ENCODE peak calls at places on chromosome 12, in six cellular contexts. One of them, this sample, is unnamed.

GRCh38 chr12:116217045-116217444 is 60.4 kb downstream of the MED13L start:
- DNase-seq in mesenchymal stem cell: no peak
- DNase-seq in IMR-90: no peak
- DNase-seq in H9: no peak
- DNase-seq in H1: no peak
- DNase-seq in trophoblast cell: no peak
- DNase-seq in this sample: no peak

GRCh38 chr12:47276253-47277070 is 196.7 kb upstream of the AMIGO2 start:
- DNase-seq in H1: no peak
- DNase-seq in mesenchymal stem cell: peak
- DNase-seq in IMR-90: peak
- DNase-seq in H9: no peak
- DNase-seq in trophoblast cell: peak
- DNase-seq in this sample: no peak

GRCh38 chr12:61213646-61214045 is 1046.6 kb upstream of the USP15 start:
- DNase-seq in mesenchymal stem cell: no peak
- DNase-seq in IMR-90: no peak
- DNase-seq in trophoblast cell: no peak
- DNase-seq in H9: no peak
- DNase-seq in H1: no peak
- DNase-seq in this sample: no peak

GRCh38 chr12:121111684-121112083 is 21.0 kb upstream of the P2RX7 start:
- DNase-seq in mesenchymal stem cell: no peak
- DNase-seq in IMR-90: no peak
- DNase-seq in trophoblast cell: no peak
- DNase-seq in H9: no peak
- DNase-seq in H1: no peak
- DNase-seq in this sample: no peak

GRCh38 chr12:131330106-131330820 is 376.6 kb downstream of the ADGRD1 start:
- DNase-seq in IMR-90: no peak
- DNase-seq in H9: no peak
- DNase-seq in H1: no peak
- DNase-seq in mesenchymal stem cell: no peak
- DNase-seq in trophoblast cell: no peak
- DNase-seq in this sample: no peak

GRCh38 chr12:49673446-49674317 is 33.5 kb downstream of the FMNL3 start:
- DNase-seq in mesenchymal stem cell: peak
- DNase-seq in IMR-90: peak
- DNase-seq in H9: peak
- DNase-seq in H1: peak
- DNase-seq in trophoblast cell: peak
- DNase-seq in this sample: peak

GRCh38 chr12:23014749-23015148 is 389.8 kb downstream of the ETNK1 start:
- DNase-seq in H1: no peak
- DNase-seq in H9: no peak
- DNase-seq in trophoblast cell: no peak
- DNase-seq in IMR-90: no peak
- DNase-seq in mesenchymal stem cell: no peak
- DNase-seq in this sample: no peak

GRCh38 chr12:131636940-131637750 is 73.7 kb upstream of the SFSWAP start:
- DNase-seq in H1: no peak
- DNase-seq in trophoblast cell: no peak
- DNase-seq in mesenchymal stem cell: no peak
- DNase-seq in IMR-90: no peak
- DNase-seq in H9: no peak
- DNase-seq in this sample: no peak

GRCh38 chr12:119642986-119643385 is 24.9 kb upstream of the PRKAB1 start:
- DNase-seq in mesenchymal stem cell: no peak
- DNase-seq in H1: peak
- DNase-seq in IMR-90: no peak
- DNase-seq in trophoblast cell: no peak
- DNase-seq in H9: peak
- DNase-seq in this sample: no peak

GRCh38 chr12:60997979-60998378 is 1262.2 kb upstream of the USP15 start:
- DNase-seq in mesenchymal stem cell: no peak
- DNase-seq in trophoblast cell: no peak
- DNase-seq in H1: no peak
- DNase-seq in H9: no peak
- DNase-seq in IMR-90: no peak
- DNase-seq in this sample: no peak

GRCh38 chr12:13455765-13456164 is 259.2 kb downstream of the EMP1 start:
- DNase-seq in trophoblast cell: no peak
- DNase-seq in H9: no peak
- DNase-seq in mesenchymal stem cell: no peak
- DNase-seq in IMR-90: no peak
- DNase-seq in H1: no peak
- DNase-seq in this sample: no peak

GRCh38 chr12:115450017-115450416 is 766.0 kb upstream of the TBX3 start:
- DNase-seq in mesenchymal stem cell: no peak
- DNase-seq in H1: no peak
- DNase-seq in trophoblast cell: no peak
- DNase-seq in IMR-90: no peak
- DNase-seq in H9: peak
- DNase-seq in this sample: no peak

GRCh38 chr12:121579190-121579791 is 1.5 kb downstream of the KDM2B start:
- DNase-seq in IMR-90: no peak
- DNase-seq in trophoblast cell: peak
- DNase-seq in H9: peak
- DNase-seq in H1: peak
- DNase-seq in mesenchymal stem cell: peak
- DNase-seq in this sample: peak

GRCh38 chr12:54546511-54546910 is 2.9 kb upstream of the PDE1B start:
- DNase-seq in mesenchymal stem cell: no peak
- DNase-seq in H1: no peak
- DNase-seq in H9: no peak
- DNase-seq in trophoblast cell: no peak
- DNase-seq in IMR-90: no peak
- DNase-seq in this sample: no peak

GRCh38 chr12:1916396-1917171 is 1.9 kb downstream of the CACNA2D4 start:
- DNase-seq in H9: peak
- DNase-seq in mesenchymal stem cell: no peak
- DNase-seq in IMR-90: no peak
- DNase-seq in H1: no peak
- DNase-seq in trophoblast cell: no peak
- DNase-seq in this sample: no peak

GRCh38 chr12:34311337-34311736 is 289.0 kb downstream of the ALG10 start:
- DNase-seq in H9: no peak
- DNase-seq in trophoblast cell: no peak
- DNase-seq in IMR-90: no peak
- DNase-seq in mesenchymal stem cell: no peak
- DNase-seq in H1: no peak
- DNase-seq in this sample: no peak
- H4K91ac ChIP-seq in H9: no peak
- H4K91ac ChIP-seq in trophoblast cell: no peak
- H4K91ac ChIP-seq in IMR-90: no peak
- H4K91ac ChIP-seq in mesenchymal stem cell: no peak
- H4K91ac ChIP-seq in H1: no peak
- H4K91ac ChIP-seq in this sample: no peak

GRCh38 chr12:82972624-82973023 is 285.9 kb downstream of the TMTC2 start:
- DNase-seq in IMR-90: no peak
- DNase-seq in trophoblast cell: no peak
- DNase-seq in mesenchymal stem cell: no peak
- DNase-seq in H1: no peak
- DNase-seq in H9: no peak
- DNase-seq in this sample: no peak
- H3K23ac ChIP-seq in IMR-90: no peak
- H3K23ac ChIP-seq in trophoblast cell: no peak
- H3K23ac ChIP-seq in mesenchymal stem cell: no peak
- H3K23ac ChIP-seq in H1: no peak
- H3K23ac ChIP-seq in H9: no peak
- H3K23ac ChIP-seq in this sample: no peak

GRCh38 chr12:11178250-11178649 is 7.3 kb downstream of the SMIM10L1 start:
- DNase-seq in H1: no peak
- DNase-seq in H9: no peak
- DNase-seq in IMR-90: no peak
- DNase-seq in mesenchymal stem cell: no peak
- DNase-seq in trophoblast cell: no peak
- DNase-seq in this sample: no peak
- H4K91ac ChIP-seq in H1: no peak
- H4K91ac ChIP-seq in H9: no peak
- H4K91ac ChIP-seq in IMR-90: no peak
- H4K91ac ChIP-seq in mesenchymal stem cell: no peak
- H4K91ac ChIP-seq in trophoblast cell: no peak
- H4K91ac ChIP-seq in this sample: no peak

GRCh38 chr12:57603323-57603722 is 1.3 kb upstream of the DTX3 start:
- DNase-seq in mesenchymal stem cell: no peak
- DNase-seq in H1: no peak
- DNase-seq in IMR-90: no peak
- DNase-seq in H9: no peak
- DNase-seq in trophoblast cell: no peak
- DNase-seq in this sample: no peak

GRCh38 chr12:57606016-57606311 is 1.3 kb downstream of the DTX3 start:
- DNase-seq in mesenchymal stem cell: no peak
- DNase-seq in IMR-90: no peak
- DNase-seq in H9: no peak
- DNase-seq in H1: no peak
- DNase-seq in trophoblast cell: no peak
- DNase-seq in this sample: no peak

GRCh38 chr12:57603758-57604453 is 718 bp upstream of the DTX3 start:
- DNase-seq in IMR-90: peak
- DNase-seq in mesenchymal stem cell: no peak
- DNase-seq in trophoblast cell: peak
- DNase-seq in H1: peak
- DNase-seq in H9: peak
- DNase-seq in this sample: no peak

GRCh38 chr12:57605308-57606015 is 838 bp downstream of the DTX3 start:
- DNase-seq in H1: no peak
- DNase-seq in IMR-90: no peak
- DNase-seq in mesenchymal stem cell: no peak
- DNase-seq in trophoblast cell: no peak
- DNase-seq in H9: no peak
- DNase-seq in this sample: no peak

GRCh38 chr12:57604454-57605307 is at the start of gene DTX3:
- DNase-seq in mesenchymal stem cell: peak
- DNase-seq in H1: peak
- DNase-seq in trophoblast cell: no peak
- DNase-seq in IMR-90: no peak
- DNase-seq in H9: peak
- DNase-seq in this sample: no peak
- H3K23ac ChIP-seq in mesenchymal stem cell: no peak
- H3K23ac ChIP-seq in H1: no peak
- H3K23ac ChIP-seq in trophoblast cell: no peak
- H3K23ac ChIP-seq in IMR-90: peak
- H3K23ac ChIP-seq in H9: no peak
- H3K23ac ChIP-seq in this sample: no peak

DNA sequence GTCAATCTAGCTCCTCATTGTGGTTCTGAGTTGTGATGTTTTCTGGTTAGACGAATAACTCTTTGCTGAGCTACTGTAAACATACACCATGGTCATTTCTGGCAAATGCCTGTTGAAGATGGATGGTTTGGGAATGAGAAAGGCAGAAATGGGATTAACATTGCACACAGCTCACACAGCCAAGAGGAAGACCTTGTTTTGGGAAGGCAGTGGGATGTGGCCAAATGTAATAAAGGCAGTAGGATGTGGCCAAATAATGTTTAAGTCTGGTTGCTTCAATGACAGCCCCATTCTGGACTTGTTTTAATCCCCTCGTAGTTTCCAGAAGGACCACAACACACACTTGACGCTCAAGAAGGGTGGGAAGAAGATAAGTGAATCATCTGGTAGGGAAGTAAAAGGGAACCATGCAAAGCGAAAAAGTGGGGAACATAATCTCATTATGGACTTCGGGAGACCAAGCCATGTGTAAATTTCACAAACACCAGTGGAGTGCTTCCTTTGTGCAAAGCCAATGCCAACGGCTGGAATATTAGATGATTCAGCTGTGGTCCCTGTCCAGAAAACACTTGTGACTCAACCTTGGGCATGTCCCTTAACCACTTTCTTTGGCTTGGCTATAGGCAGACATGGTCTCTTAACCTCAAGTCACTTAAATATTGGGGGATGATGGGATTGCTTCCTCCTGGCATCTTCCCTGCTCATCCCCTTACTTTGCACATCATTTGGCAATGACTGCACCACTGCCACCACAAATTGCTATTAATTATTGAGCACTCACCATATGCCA is 284.4 kb upstream of the CRY1 start:
- DNase-seq in H1: no peak
- DNase-seq in trophoblast cell: no peak
- DNase-seq in IMR-90: no peak
- DNase-seq in H9: no peak
- DNase-seq in mesenchymal stem cell: no peak
- DNase-seq in this sample: no peak
- H4K91ac ChIP-seq in H1: no peak
- H4K91ac ChIP-seq in trophoblast cell: no peak
- H4K91ac ChIP-seq in IMR-90: no peak
- H4K91ac ChIP-seq in H9: no peak
- H4K91ac ChIP-seq in mesenchymal stem cell: no peak
- H4K91ac ChIP-seq in this sample: no peak

GRCh38 chr12:58919271-58920101 is 818 bp downstream of the LRIG3 start:
- DNase-seq in mesenchymal stem cell: peak
- DNase-seq in trophoblast cell: no peak
- DNase-seq in IMR-90: peak
- DNase-seq in H9: peak
- DNase-seq in H1: no peak
- DNase-seq in this sample: peak

GRCh38 chr12:58918475-58918874 is 1.8 kb downstream of the LRIG3 start:
- DNase-seq in H9: no peak
- DNase-seq in trophoblast cell: no peak
- DNase-seq in IMR-90: peak
- DNase-seq in mesenchymal stem cell: peak
- DNase-seq in H1: no peak
- DNase-seq in this sample: no peak

GRCh38 chr12:58920956-58921861 is 905 bp upstream of the LRIG3 start:
- DNase-seq in mesenchymal stem cell: no peak
- DNase-seq in IMR-90: no peak
- DNase-seq in trophoblast cell: no peak
- DNase-seq in H9: no peak
- DNase-seq in H1: no peak
- DNase-seq in this sample: no peak

GRCh38 chr12:58917699-58918334 is 2.5 kb downstream of the LRIG3 start:
- DNase-seq in IMR-90: no peak
- DNase-seq in H9: no peak
- DNase-seq in trophoblast cell: no peak
- DNase-seq in mesenchymal stem cell: peak
- DNase-seq in H1: no peak
- DNase-seq in this sample: no peak

GRCh38 chr12:58920102-58920955 is at the start of gene LRIG3:
- DNase-seq in H9: peak
- DNase-seq in IMR-90: peak
- DNase-seq in mesenchymal stem cell: peak
- DNase-seq in H1: peak
- DNase-seq in trophoblast cell: peak
- DNase-seq in this sample: peak
- H3K23ac ChIP-seq in H9: no peak
- H3K23ac ChIP-seq in IMR-90: peak
- H3K23ac ChIP-seq in mesenchymal stem cell: peak
- H3K23ac ChIP-seq in H1: no peak
- H3K23ac ChIP-seq in trophoblast cell: no peak
- H3K23ac ChIP-seq in this sample: peak

GRCh38 chr12:76583301-76583700 is 23.7 kb upstream of the OSBPL8 start:
- DNase-seq in IMR-90: no peak
- DNase-seq in trophoblast cell: no peak
- DNase-seq in H1: no peak
- DNase-seq in mesenchymal stem cell: no peak
- DNase-seq in H9: no peak
- DNase-seq in this sample: no peak
- H4K91ac ChIP-seq in IMR-90: no peak
- H4K91ac ChIP-seq in trophoblast cell: no peak
- H4K91ac ChIP-seq in H1: no peak
- H4K91ac ChIP-seq in mesenchymal stem cell: no peak
- H4K91ac ChIP-seq in H9: no peak
- H4K91ac ChIP-seq in this sample: no peak

GRCh38 chr12:118061011-118061875 is at the start of gene WSB2:
- DNase-seq in mesenchymal stem cell: peak
- DNase-seq in H1: peak
- DNase-seq in IMR-90: peak
- DNase-seq in trophoblast cell: peak
- DNase-seq in H9: peak
- DNase-seq in this sample: peak
- H3K23ac ChIP-seq in mesenchymal stem cell: no peak
- H3K23ac ChIP-seq in H1: no peak
- H3K23ac ChIP-seq in IMR-90: peak
- H3K23ac ChIP-seq in trophoblast cell: no peak
- H3K23ac ChIP-seq in H9: no peak
- H3K23ac ChIP-seq in this sample: peak

This sample was measured in neuronal stem cell.